ENCODE peak calls at places on chromosomes 7 and 10, in four cellular contexts. One of them, this sample, is unnamed.

GRCh38 chr7:92717601-92717981 is 118.8 kb downstream of the CDK6 start:
- DNase-seq in skeletal muscle cell: no peak
- DNase-seq in A549: no peak
- DNase-seq in endodermal cell: no peak
- DNase-seq in this sample: no peak

GRCh38 chr7:100538654-100539435 is at the start of gene AGFG2:
- DNase-seq in skeletal muscle cell: peak
- DNase-seq in A549: peak
- DNase-seq in endodermal cell: peak
- DNase-seq in this sample: peak

GRCh38 chr7:151076863-151077704 is 3.5 kb downstream of the FASTK start:
- DNase-seq in skeletal muscle cell: no peak
- DNase-seq in A549: peak
- DNase-seq in endodermal cell: peak
- DNase-seq in this sample: peak

GRCh38 chr7:123635551-123636359 is 19.9 kb upstream of the LMOD2 start:
- DNase-seq in skeletal muscle cell: peak
- DNase-seq in A549: peak
- DNase-seq in endodermal cell: no peak
- DNase-seq in this sample: peak

GRCh38 chr7:17234398-17235021 is 63.9 kb upstream of the AHR start:
- DNase-seq in skeletal muscle cell: peak
- DNase-seq in A549: peak
- DNase-seq in endodermal cell: no peak
- DNase-seq in this sample: no peak

GRCh38 chr7:27184342-27185012 is 555 bp downstream of the HOXA11 start:
- DNase-seq in skeletal muscle cell: no peak
- DNase-seq in A549: peak
- DNase-seq in endodermal cell: peak
- DNase-seq in this sample: peak

GRCh38 chr7:78746261-78746660 is 707.2 kb downstream of the MAGI2 start:
- DNase-seq in skeletal muscle cell: no peak
- DNase-seq in A549: no peak
- DNase-seq in endodermal cell: no peak
- DNase-seq in this sample: no peak

GRCh38 chr7:126780993-126781392 is 471.7 kb downstream of the GRM8 start:
- DNase-seq in skeletal muscle cell: no peak
- DNase-seq in A549: no peak
- DNase-seq in endodermal cell: no peak
- DNase-seq in this sample: no peak

GRCh38 chr10:9299966-9300365 is 1245.5 kb downstream of the GATA3 start:
- DNase-seq in skeletal muscle cell: no peak
- DNase-seq in A549: no peak
- DNase-seq in endodermal cell: no peak
- DNase-seq in this sample: no peak

GRCh38 chr10:12418725-12419278 is 69.5 kb downstream of the CAMK1D start:
- DNase-seq in skeletal muscle cell: peak
- DNase-seq in A549: no peak
- DNase-seq in endodermal cell: no peak
- DNase-seq in this sample: no peak
- H3K4me3 ChIP-seq in skeletal muscle cell: no peak
- H3K4me3 ChIP-seq in A549: no peak
- H3K4me3 ChIP-seq in endodermal cell: no peak
- H3K4me3 ChIP-seq in this sample: no peak

DNA sequence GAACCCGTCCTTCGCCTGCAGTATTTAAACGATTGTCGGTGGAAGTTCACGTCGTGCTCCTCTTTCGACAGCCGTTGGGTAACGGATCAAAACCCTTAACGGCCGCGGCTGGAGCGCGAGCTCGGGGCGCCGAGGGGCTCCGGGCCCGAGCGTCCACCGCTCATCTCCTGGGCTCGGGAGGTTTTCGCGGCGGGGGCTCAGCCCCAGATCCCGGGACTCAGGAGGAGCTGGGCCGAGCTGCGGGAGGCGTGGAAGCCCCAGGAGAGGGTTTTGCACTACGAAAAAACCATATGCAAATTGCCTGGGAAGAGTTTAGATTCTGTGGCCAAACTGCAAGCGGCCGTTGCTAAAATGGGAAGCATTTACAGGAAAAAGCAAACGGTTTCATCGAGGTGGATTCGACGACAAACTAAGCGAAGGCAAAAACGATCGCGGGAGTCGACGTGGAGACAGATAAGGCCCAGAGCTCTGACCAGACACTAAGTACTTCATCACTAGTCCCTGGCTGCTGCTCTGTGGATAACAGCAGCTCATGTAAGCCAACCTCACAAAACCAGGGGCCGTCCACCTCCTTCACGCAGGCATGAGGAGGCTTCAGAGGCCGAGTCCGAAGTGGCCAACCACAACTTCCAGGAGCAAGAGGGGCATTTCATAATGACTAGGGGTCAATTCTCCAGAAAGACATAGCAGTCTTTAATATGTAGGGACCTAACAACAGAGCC is 129.7 kb downstream of the MARCHF5 start:
- DNase-seq in skeletal muscle cell: no peak
- DNase-seq in A549: no peak
- DNase-seq in endodermal cell: peak
- DNase-seq in this sample: peak
- H3K4me3 ChIP-seq in skeletal muscle cell: peak
- H3K4me3 ChIP-seq in A549: no peak
- H3K4me3 ChIP-seq in endodermal cell: peak
- H3K4me3 ChIP-seq in this sample: peak

GRCh38 chr10:5595095-5595494 is 70.3 kb downstream of the CALML3 start:
- DNase-seq in skeletal muscle cell: no peak
- DNase-seq in A549: no peak
- DNase-seq in endodermal cell: no peak
- DNase-seq in this sample: no peak
- H3K4me3 ChIP-seq in skeletal muscle cell: no peak
- H3K4me3 ChIP-seq in A549: no peak
- H3K4me3 ChIP-seq in endodermal cell: no peak
- H3K4me3 ChIP-seq in this sample: no peak

DNA sequence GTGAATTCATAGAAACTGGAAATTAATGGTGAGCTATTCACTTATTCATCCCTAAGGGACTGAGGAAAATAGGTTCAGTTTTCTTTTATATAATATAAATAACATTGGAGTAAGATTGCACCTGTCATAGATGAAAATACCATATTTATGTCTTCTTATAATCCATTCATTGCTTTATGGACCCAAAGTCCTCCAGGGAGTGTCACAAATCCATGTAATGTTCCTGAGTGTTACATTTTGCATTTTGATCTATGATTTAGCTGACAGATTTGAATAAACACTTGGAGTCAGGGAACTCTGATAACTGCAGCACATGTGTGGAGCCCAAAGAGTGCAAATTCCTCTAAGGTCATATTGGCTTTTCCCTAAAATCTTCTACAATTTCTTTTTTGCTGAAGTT is 484.3 kb downstream of the MDFIC start:
- DNase-seq in skeletal muscle cell: no peak
- DNase-seq in A549: no peak
- DNase-seq in endodermal cell: no peak
- DNase-seq in this sample: no peak
- H3K4me3 ChIP-seq in skeletal muscle cell: no peak
- H3K4me3 ChIP-seq in A549: no peak
- H3K4me3 ChIP-seq in endodermal cell: no peak
- H3K4me3 ChIP-seq in this sample: no peak

DNA sequence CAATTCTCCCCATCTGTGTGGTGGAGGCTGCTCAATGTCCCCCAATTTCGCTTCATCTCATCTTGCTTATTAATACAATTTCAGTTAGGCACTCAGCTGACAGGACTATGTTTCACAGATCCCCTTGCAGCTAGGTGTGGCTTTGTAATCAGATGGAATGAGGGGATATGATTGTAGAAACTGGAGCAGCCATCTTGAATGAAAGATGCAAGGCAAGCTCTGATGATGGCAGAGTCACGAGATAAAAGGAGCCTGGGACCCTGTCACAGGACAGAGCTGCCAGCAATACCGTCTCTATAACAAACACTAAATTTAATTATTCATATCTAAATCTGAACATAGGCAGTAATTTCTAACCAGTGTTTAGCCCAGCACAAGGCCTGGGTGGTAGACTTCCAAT is 991 bp upstream of the DLD start:
- DNase-seq in skeletal muscle cell: no peak
- DNase-seq in A549: no peak
- DNase-seq in endodermal cell: no peak
- DNase-seq in this sample: no peak
- H3K4me3 ChIP-seq in skeletal muscle cell: no peak
- H3K4me3 ChIP-seq in A549: no peak
- H3K4me3 ChIP-seq in endodermal cell: peak
- H3K4me3 ChIP-seq in this sample: no peak

GRCh38 chr10:50991496-50992355 is 82.6 kb upstream of the PRKG1 start:
- DNase-seq in skeletal muscle cell: no peak
- DNase-seq in A549: no peak
- DNase-seq in endodermal cell: peak
- DNase-seq in this sample: peak

GRCh38 chr10:50992972-50993766 is 81.1 kb upstream of the PRKG1 start:
- DNase-seq in skeletal muscle cell: peak
- DNase-seq in A549: no peak
- DNase-seq in endodermal cell: peak
- DNase-seq in this sample: no peak

GRCh38 chr10:50990568-50991495 is 83.5 kb upstream of the PRKG1 start:
- DNase-seq in skeletal muscle cell: peak
- DNase-seq in A549: no peak
- DNase-seq in endodermal cell: peak
- DNase-seq in this sample: peak

GRCh38 chr10:50992356-50992866 is 81.9 kb upstream of the PRKG1 start:
- DNase-seq in skeletal muscle cell: no peak
- DNase-seq in A549: no peak
- DNase-seq in endodermal cell: peak
- DNase-seq in this sample: peak

DNA sequence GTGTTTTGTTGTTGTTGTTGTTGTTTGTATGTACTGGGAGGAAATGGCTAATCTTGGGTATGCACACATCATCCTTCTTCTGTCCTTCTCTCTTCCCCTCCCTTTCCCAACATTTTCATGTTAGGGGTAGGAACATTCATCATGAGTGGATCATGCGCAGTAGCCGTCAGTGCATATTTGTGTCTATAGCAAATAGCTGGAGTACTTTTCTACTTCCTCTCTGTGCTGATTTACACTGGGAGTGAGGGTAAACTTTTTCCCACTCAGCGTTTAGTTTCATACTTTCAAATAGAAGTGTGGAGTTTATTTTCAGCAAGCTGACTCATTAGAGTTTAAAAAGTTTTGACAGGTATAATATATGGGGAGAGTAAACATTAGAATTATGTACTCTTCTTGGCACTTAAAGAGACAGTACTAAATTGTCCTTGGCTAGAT is 80.5 kb upstream of the PRKG1 start:
- DNase-seq in skeletal muscle cell: no peak
- DNase-seq in A549: no peak
- DNase-seq in endodermal cell: no peak
- DNase-seq in this sample: no peak
- H3K4me3 ChIP-seq in skeletal muscle cell: peak
- H3K4me3 ChIP-seq in A549: no peak
- H3K4me3 ChIP-seq in endodermal cell: no peak
- H3K4me3 ChIP-seq in this sample: no peak

GRCh38 chr10:45593938-45594275 is 78.7 kb downstream of the ZFAND4 start:
- DNase-seq in skeletal muscle cell: no peak
- DNase-seq in A549: no peak
- DNase-seq in endodermal cell: no peak
- DNase-seq in this sample: no peak

GRCh38 chr10:45594276-45595157 is 78.1 kb downstream of the ZFAND4 start:
- DNase-seq in skeletal muscle cell: peak
- DNase-seq in A549: peak
- DNase-seq in endodermal cell: peak
- DNase-seq in this sample: peak

GRCh38 chr10:45591262-45591661 is 81.3 kb downstream of the ZFAND4 start:
- DNase-seq in skeletal muscle cell: no peak
- DNase-seq in A549: no peak
- DNase-seq in endodermal cell: no peak
- DNase-seq in this sample: no peak

GRCh38 chr10:45592432-45592831 is 80.1 kb downstream of the ZFAND4 start:
- DNase-seq in skeletal muscle cell: no peak
- DNase-seq in A549: no peak
- DNase-seq in endodermal cell: no peak
- DNase-seq in this sample: no peak

GRCh38 chr10:45592926-45593325 is 79.6 kb downstream of the ZFAND4 start:
- DNase-seq in skeletal muscle cell: no peak
- DNase-seq in A549: no peak
- DNase-seq in endodermal cell: no peak
- DNase-seq in this sample: no peak
- H3K4me3 ChIP-seq in skeletal muscle cell: no peak
- H3K4me3 ChIP-seq in A549: no peak
- H3K4me3 ChIP-seq in endodermal cell: peak
- H3K4me3 ChIP-seq in this sample: no peak

GRCh38 chr7:20777377-20778062 is 9.2 kb downstream of the SP8 start:
- DNase-seq in skeletal muscle cell: no peak
- DNase-seq in A549: no peak
- DNase-seq in endodermal cell: no peak
- DNase-seq in this sample: no peak
- H3K4me3 ChIP-seq in skeletal muscle cell: peak
- H3K4me3 ChIP-seq in A549: peak
- H3K4me3 ChIP-seq in endodermal cell: no peak
- H3K4me3 ChIP-seq in this sample: peak

DNA sequence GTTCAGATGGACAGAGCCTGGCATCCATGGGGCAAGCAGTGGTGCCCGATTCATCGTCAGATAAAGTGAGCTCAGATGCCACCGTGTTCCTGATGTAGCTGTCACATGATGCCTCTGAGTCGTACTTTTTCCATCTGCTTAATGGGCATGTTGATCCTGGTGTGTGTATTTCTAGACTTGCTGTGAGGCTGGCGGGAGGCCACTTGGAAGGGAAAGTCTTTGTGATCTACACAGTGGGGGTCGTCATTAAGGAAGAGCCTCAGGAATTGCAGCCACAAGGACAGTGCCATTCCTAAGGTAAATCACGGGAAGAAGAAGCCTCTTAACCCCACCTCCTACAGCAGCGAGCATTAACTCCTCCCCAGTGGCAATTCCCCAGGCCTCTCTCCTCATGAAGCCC is 63.0 kb downstream of the RGS10 start:
- DNase-seq in skeletal muscle cell: no peak
- DNase-seq in A549: no peak
- DNase-seq in endodermal cell: peak
- DNase-seq in this sample: peak
- H3K4me3 ChIP-seq in skeletal muscle cell: no peak
- H3K4me3 ChIP-seq in A549: no peak
- H3K4me3 ChIP-seq in endodermal cell: no peak
- H3K4me3 ChIP-seq in this sample: no peak